ENCODE peak calls at places on chromosomes 6 and 20, in four cellular contexts. One of them, this sample, is unnamed.
A peak's percentile ranks its signal among the peaks of the same experiment; 100 is the strongest.

GRCh38 chr6:30876039-30876730 is 8.1 kb upstream of the DDR1 start:
- DNase-seq in activated CD4-positive, alpha-beta T cell treated with anti-CD3 and anti-CD28 coated beads, Interleukin-2, amount 50 U/mL, for 1 hour: no peak
- DNase-seq in activated CD4-positive, alpha-beta memory T cell treated with anti-CD3 and anti-CD28 coated beads for 36 hours: no peak
- DNase-seq in neural crest cell: no peak
- DNase-seq in this sample: no peak

GRCh38 chr6:14797875-14798593 is 447.8 kb upstream of the JARID2 start:
- DNase-seq in activated CD4-positive, alpha-beta T cell treated with anti-CD3 and anti-CD28 coated beads, Interleukin-2, amount 50 U/mL, for 1 hour: no peak
- DNase-seq in activated CD4-positive, alpha-beta memory T cell treated with anti-CD3 and anti-CD28 coated beads for 36 hours: no peak
- DNase-seq in neural crest cell: no peak
- DNase-seq in this sample: no peak

GRCh38 chr6:133671376-133671775 is 217.5 kb upstream of the TCF21 start:
- DNase-seq in activated CD4-positive, alpha-beta T cell treated with anti-CD3 and anti-CD28 coated beads, Interleukin-2, amount 50 U/mL, for 1 hour: no peak
- DNase-seq in activated CD4-positive, alpha-beta memory T cell treated with anti-CD3 and anti-CD28 coated beads for 36 hours: no peak
- DNase-seq in neural crest cell: no peak
- DNase-seq in this sample: no peak

GRCh38 chr20:24951536-24952047 is 2.5 kb downstream of the CST7 start:
- DNase-seq in activated CD4-positive, alpha-beta T cell treated with anti-CD3 and anti-CD28 coated beads, Interleukin-2, amount 50 U/mL, for 1 hour: no peak
- DNase-seq in activated CD4-positive, alpha-beta memory T cell treated with anti-CD3 and anti-CD28 coated beads for 36 hours: no peak
- DNase-seq in neural crest cell: no peak
- DNase-seq in this sample: no peak

GRCh38 chr20:10864076-10864672 is 190.4 kb upstream of the JAG1 start:
- DNase-seq in activated CD4-positive, alpha-beta T cell treated with anti-CD3 and anti-CD28 coated beads, Interleukin-2, amount 50 U/mL, for 1 hour: no peak
- DNase-seq in activated CD4-positive, alpha-beta memory T cell treated with anti-CD3 and anti-CD28 coated beads for 36 hours: no peak
- DNase-seq in neural crest cell: no peak
- DNase-seq in this sample: no peak

GRCh38 chr20:21179796-21180195 is 53.9 kb downstream of the KIZ start:
- DNase-seq in activated CD4-positive, alpha-beta T cell treated with anti-CD3 and anti-CD28 coated beads, Interleukin-2, amount 50 U/mL, for 1 hour: no peak
- DNase-seq in activated CD4-positive, alpha-beta memory T cell treated with anti-CD3 and anti-CD28 coated beads for 36 hours: no peak
- DNase-seq in neural crest cell: no peak
- DNase-seq in this sample: no peak

GRCh38 chr6:112232845-112233256 is 21.5 kb downstream of the LAMA4 start:
- DNase-seq in activated CD4-positive, alpha-beta T cell treated with anti-CD3 and anti-CD28 coated beads, Interleukin-2, amount 50 U/mL, for 1 hour: no peak
- DNase-seq in activated CD4-positive, alpha-beta memory T cell treated with anti-CD3 and anti-CD28 coated beads for 36 hours: no peak
- DNase-seq in neural crest cell: no peak
- DNase-seq in this sample: no peak

GRCh38 chr20:60123096-60123495 is 164.9 kb downstream of the CDH26 start:
- DNase-seq in activated CD4-positive, alpha-beta T cell treated with anti-CD3 and anti-CD28 coated beads, Interleukin-2, amount 50 U/mL, for 1 hour: no peak
- DNase-seq in activated CD4-positive, alpha-beta memory T cell treated with anti-CD3 and anti-CD28 coated beads for 36 hours: no peak
- DNase-seq in neural crest cell: no peak
- DNase-seq in this sample: no peak

GRCh38 chr6:157317129-157317814 is 6.0 kb downstream of the TMEM242 start:
- DNase-seq in activated CD4-positive, alpha-beta T cell treated with anti-CD3 and anti-CD28 coated beads, Interleukin-2, amount 50 U/mL, for 1 hour: no peak
- DNase-seq in activated CD4-positive, alpha-beta memory T cell treated with anti-CD3 and anti-CD28 coated beads for 36 hours: peak; percentile 57
- DNase-seq in neural crest cell: no peak
- DNase-seq in this sample: peak; percentile 39

GRCh38 chr20:48750941-48751620 is 76.7 kb downstream of the PREX1 start:
- DNase-seq in activated CD4-positive, alpha-beta T cell treated with anti-CD3 and anti-CD28 coated beads, Interleukin-2, amount 50 U/mL, for 1 hour: peak; percentile 42
- DNase-seq in activated CD4-positive, alpha-beta memory T cell treated with anti-CD3 and anti-CD28 coated beads for 36 hours: peak; percentile 64
- DNase-seq in neural crest cell: peak; percentile 65
- DNase-seq in this sample: no peak

This sample was measured in 8988T.